ENCODE peak calls at places on chromosomes 3 and 15, in four cellular contexts. N, T, V and C are unnamed samples.

GRCh38 chr15:41969851-41970431 is 2.4 kb downstream of the EHD4 start:
- DNase-seq in N (peak; percentile 17), T (no peak), V (no peak), C (no peak)

GRCh38 chr3:140363801-140364200 is 314.1 kb upstream of the TRIM42 start:
- DNase-seq in N (no peak), T (no peak), V (peak; percentile 5), C (no peak)

GRCh38 chr3:186823391-186823790 is 17.1 kb upstream of the RFC4 start:
- DNase-seq in N (no peak), T (no peak), V (peak; percentile 22), C (no peak)

GRCh38 chr3:2156244-2156847 is 57.7 kb downstream of the CNTN4 start:
- DNase-seq in N (no peak), T (no peak), V (peak; percentile 2), C (no peak)

GRCh38 chr3:105904683-105905320 is 36.0 kb upstream of the CBLB start:
- DNase-seq in N (no peak), T (no peak), V (no peak), C (peak; percentile 7)

GRCh38 chr15:41241251-41241964 is 10.3 kb downstream of the CHP1 start:
- DNase-seq in N (no peak), T (no peak), V (peak; percentile 24), C (no peak)

GRCh38 chr15:64454282-64454681 is 6.1 kb upstream of the ZNF609 start:
- DNase-seq in N (no peak), T (no peak), V (no peak), C (no peak)

GRCh38 chr3:188979236-188979635 is 192.5 kb upstream of the TPRG1 start:
- DNase-seq in N (no peak), T (no peak), V (no peak), C (no peak)

GRCh38 chr3:197394464-197395321 is 96.3 kb upstream of the DLG1 start:
- DNase-seq in N (peak; percentile 68), T (no peak), V (peak; percentile 98), C (no peak)

GRCh38 chr3:127394031-127394430 is 106.2 kb upstream of the PRR20G start:
- DNase-seq in N (no peak), T (no peak), V (no peak), C (no peak)

GRCh38 chr15:80459380-80459779 is 55.2 kb downstream of the ARNT2 start:
- DNase-seq in N (no peak), T (no peak), V (no peak), C (no peak)

GRCh38 chr15:97745481-97746071 is 214.9 kb upstream of the ARRDC4 start:
- DNase-seq in N (peak; percentile 7), T (no peak), V (peak; percentile 18), C (peak; percentile 36)